ENCODE peak calls at places on chromosome 14, in five cellular contexts. W, G, S, P and M are unnamed samples.

GRCh38 chr14:31219169-31219568 is 11.6 kb upstream of the HECTD1 start:
- DNase-seq in W (no peak), G (no peak), S (no peak), P (no peak), M (no peak)

GRCh38 chr14:56581041-56581727 is 1.6 kb downstream of the TMEM260 start:
- DNase-seq in W (no peak), G (no peak), S (peak), P (no peak), M (no peak)

GRCh38 chr14:105818712-105819005 is 292.3 kb downstream of the TMEM121 start:
- DNase-seq in W (no peak), G (no peak), S (no peak), P (no peak), M (no peak)

GRCh38 chr14:104602933-104603325 is 1.6 kb downstream of the TMEM179 start:
- DNase-seq in W (no peak), G (no peak), S (no peak), P (no peak), M (no peak)

GRCh38 chr14:54758041-54758440 is 144.6 kb downstream of the GCH1 start:
- DNase-seq in W (no peak), G (no peak), S (no peak), P (no peak), M (no peak)

GRCh38 chr14:104792101-104792884 is 3.3 kb downstream of the AKT1 start:
- DNase-seq in W (no peak), G (peak), S (no peak), P (no peak), M (no peak)

GRCh38 chr14:63603749-63604277 is 37.9 kb downstream of the WDR89 start:
- DNase-seq in W (no peak), G (no peak), S (no peak), P (no peak), M (peak)

GRCh38 chr14:32226051-32226450 is 23.0 kb upstream of the RNU6-8 start:
- DNase-seq in W (no peak), G (no peak), S (no peak), P (no peak), M (no peak)

GRCh38 chr14:104551851-104552737 is 27.5 kb upstream of the C14orf180 start:
- DNase-seq in W (no peak), G (no peak), S (no peak), P (no peak), M (no peak)

GRCh38 chr14:43677581-43677980 is 829.5 kb downstream of the FSCB start:
- DNase-seq in W (no peak), G (no peak), S (no peak), P (no peak), M (no peak)

GRCh38 chr14:29548948-29549370 is 378.7 kb downstream of the PRKD1 start:
- DNase-seq in W (peak), G (peak), S (no peak), P (no peak), M (peak)

GRCh38 chr14:68380304-68380840 is 412.5 kb downstream of the ZFP36L1 start:
- DNase-seq in W (no peak), G (no peak), S (peak), P (no peak), M (no peak)

GRCh38 chr14:106129274-106129673 is 602.9 kb downstream of the TMEM121 start:
- DNase-seq in W (no peak), G (no peak), S (peak), P (no peak), M (no peak)

GRCh38 chr14:35403085-35403396 is 1.5 kb downstream of the NFKBIA start:
- DNase-seq in W (no peak), G (no peak), S (peak), P (no peak), M (no peak)

GRCh38 chr14:79855789-79856188 is 355.5 kb downstream of the DIO2 start:
- DNase-seq in W (no peak), G (no peak), S (no peak), P (no peak), M (no peak)

GRCh38 chr14:49857427-49858003 is 4.9 kb upstream of the NEMF start:
- DNase-seq in W (no peak), G (no peak), S (no peak), P (no peak), M (no peak)

GRCh38 chr14:57029620-57030253 is 219.5 kb upstream of the OTX2 start:
- DNase-seq in W (no peak), G (no peak), S (no peak), P (no peak), M (no peak)

GRCh38 chr14:62301911-62302310 is 539.7 kb downstream of the SNAPC1 start:
- DNase-seq in W (peak), G (no peak), S (no peak), P (no peak), M (no peak)

GRCh38 chr14:54312166-54312801 is 84.5 kb upstream of the CDKN3 start:
- DNase-seq in W (peak), G (no peak), S (no peak), P (peak), M (peak)

GRCh38 chr14:22821193-22822016 is 6.2 kb upstream of the SLC7A7 start:
- DNase-seq in W (no peak), G (peak), S (no peak), P (no peak), M (no peak)

GRCh38 chr14:104183796-104184195 is 45.4 kb downstream of the KIF26A start:
- DNase-seq in W (no peak), G (no peak), S (no peak), P (no peak), M (no peak)

GRCh38 chr14:66009104-66009503 is 477.1 kb upstream of the CCDC196 start:
- DNase-seq in W (peak), G (no peak), S (no peak), P (no peak), M (peak)

GRCh38 chr14:68363841-68364711 is 428.8 kb downstream of the ZFP36L1 start:
- DNase-seq in W (no peak), G (peak), S (no peak), P (no peak), M (peak)

GRCh38 chr14:58549358-58549757 is 88.4 kb upstream of the DACT1 start:
- DNase-seq in W (no peak), G (no peak), S (no peak), P (no peak), M (no peak)

GRCh38 chr14:97564334-97564733 is 767.2 kb downstream of the VRK1 start:
- DNase-seq in W (no peak), G (no peak), S (no peak), P (no peak), M (no peak)

GRCh38 chr14:103808403-103809001 is 38.9 kb downstream of the PPP1R13B start:
- DNase-seq in W (no peak), G (peak), S (no peak), P (peak), M (no peak)

GRCh38 chr14:56247495-56248087 is 129.4 kb downstream of the PELI2 start:
- DNase-seq in W (no peak), G (no peak), S (no peak), P (no peak), M (no peak)

GRCh38 chr14:104341532-104342434 is 203.4 kb downstream of the KIF26A start:
- DNase-seq in W (no peak), G (peak), S (no peak), P (no peak), M (no peak)

GRCh38 chr14:28875937-28876910 is 109.6 kb downstream of the FOXG1 start:
- DNase-seq in W (no peak), G (no peak), S (no peak), P (no peak), M (no peak)

GRCh38 chr14:62216121-62216520 is 453.9 kb downstream of the SNAPC1 start:
- DNase-seq in W (no peak), G (no peak), S (no peak), P (no peak), M (no peak)

GRCh38 chr14:104087981-104088850 is 2.7 kb downstream of the ASPG start:
- DNase-seq in W (no peak), G (no peak), S (no peak), P (no peak), M (no peak)

GRCh38 chr14:105076805-105077648 is 11.8 kb upstream of the GPR132 start:
- DNase-seq in W (no peak), G (no peak), S (no peak), P (no peak), M (no peak)

GRCh38 chr14:56794557-56795283 is 15.6 kb downstream of the OTX2 start:
- DNase-seq in W (no peak), G (no peak), S (no peak), P (no peak), M (no peak)

GRCh38 chr14:84036863-84037262 is 1493.1 kb upstream of the FLRT2 start:
- DNase-seq in W (no peak), G (no peak), S (no peak), P (no peak), M (peak)

GRCh38 chr14:62557416-62557815 is 487.8 kb downstream of the KCNH5 start:
- DNase-seq in W (no peak), G (no peak), S (no peak), P (no peak), M (no peak)

GRCh38 chr14:71322660-71323250 is 415.5 kb downstream of the PCNX1 start:
- DNase-seq in W (no peak), G (peak), S (peak), P (no peak), M (no peak)
- TF ChIP-seq CTCF in W (peak), G (no peak), S (peak), P (no peak), M (peak)

DNA sequence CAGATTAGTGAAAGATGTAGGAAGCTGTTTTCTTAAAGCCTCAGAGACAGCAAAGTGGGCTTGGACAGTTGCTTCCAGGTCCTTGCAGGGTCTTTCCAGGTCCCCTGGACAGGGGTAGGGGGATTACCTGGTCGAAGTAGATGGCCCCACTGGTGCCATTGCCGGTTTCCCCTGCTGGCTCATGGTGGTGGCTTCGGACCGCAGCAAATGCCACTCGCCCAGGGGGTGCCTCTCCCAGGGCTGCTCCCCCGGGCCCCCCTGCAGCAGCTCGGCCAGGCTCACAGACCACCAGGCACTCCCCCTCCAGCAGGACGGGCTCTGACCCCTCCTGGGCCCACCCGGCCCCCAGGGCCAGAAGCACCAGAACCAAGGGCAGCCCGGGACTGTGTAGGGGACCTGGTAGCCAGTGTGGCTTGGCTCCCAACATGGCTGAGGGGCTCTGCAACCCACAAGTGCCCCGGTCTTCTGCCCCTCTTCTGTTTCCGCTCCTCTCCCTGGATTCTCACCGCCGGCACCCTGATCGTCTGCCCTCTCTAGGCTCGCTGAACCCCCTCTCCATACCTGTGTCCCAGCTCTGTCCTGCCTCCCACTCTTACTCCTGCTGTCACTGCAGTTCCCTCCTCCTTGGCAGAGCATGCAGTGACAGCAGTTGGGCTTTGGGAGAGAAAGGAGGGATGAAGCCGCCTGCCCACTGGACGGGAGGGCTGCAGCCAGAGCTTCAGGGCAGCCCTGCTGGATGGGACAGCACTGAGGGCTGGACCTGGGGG is 657 bp downstream of the CBLN3 start:
- DNase-seq in W (no peak), G (no peak), S (no peak), P (no peak), M (no peak)
- H3K4me3 ChIP-seq in W (peak), G (no peak), S (peak), P (peak), M (peak)

GRCh38 chr14:99133563-99134332 is 138.2 kb downstream of the BCL11B start:
- DNase-seq in W (no peak), G (no peak), S (no peak), P (peak), M (no peak)

GRCh38 chr14:99136401-99136800 is 135.6 kb downstream of the BCL11B start:
- DNase-seq in W (no peak), G (no peak), S (no peak), P (no peak), M (no peak)

GRCh38 chr14:99136047-99136400 is 136.0 kb downstream of the BCL11B start:
- DNase-seq in W (no peak), G (no peak), S (no peak), P (no peak), M (no peak)

GRCh38 chr14:99132821-99133562 is 139.0 kb downstream of the BCL11B start:
- DNase-seq in W (no peak), G (no peak), S (no peak), P (peak), M (no peak)

GRCh38 chr14:99134333-99135046 is 137.5 kb downstream of the BCL11B start:
- DNase-seq in W (no peak), G (no peak), S (no peak), P (peak), M (no peak)
- TF ChIP-seq CTCF in W (no peak), G (no peak), S (no peak), P (no peak), M (no peak)

GRCh38 chr14:93790966-93791365 is 2.7 kb upstream of the PRIMA1 start:
- DNase-seq in W (no peak), G (no peak), S (no peak), P (no peak), M (no peak)

GRCh38 chr14:93789366-93790130 is 1.3 kb upstream of the PRIMA1 start:
- DNase-seq in W (no peak), G (no peak), S (no peak), P (no peak), M (no peak)

GRCh38 chr14:93787465-93788306 is 599 bp downstream of the PRIMA1 start:
- DNase-seq in W (no peak), G (no peak), S (no peak), P (no peak), M (no peak)

GRCh38 chr14:93788557-93789365 is 476 bp upstream of the PRIMA1 start:
- DNase-seq in W (no peak), G (peak), S (no peak), P (peak), M (no peak)

GRCh38 chr14:93788307-93788556 is at the start of gene PRIMA1:
- DNase-seq in W (no peak), G (no peak), S (no peak), P (no peak), M (no peak)
- H3K4me3 ChIP-seq in W (peak), G (no peak), S (no peak), P (peak), M (peak)

GRCh38 chr14:69901113-69901951 is 22.1 kb downstream of the SMOC1 start:
- DNase-seq in W (no peak), G (no peak), S (no peak), P (peak), M (no peak)
- TF ChIP-seq CTCF in W (no peak), G (no peak), S (no peak), P (no peak), M (no peak)

DNA sequence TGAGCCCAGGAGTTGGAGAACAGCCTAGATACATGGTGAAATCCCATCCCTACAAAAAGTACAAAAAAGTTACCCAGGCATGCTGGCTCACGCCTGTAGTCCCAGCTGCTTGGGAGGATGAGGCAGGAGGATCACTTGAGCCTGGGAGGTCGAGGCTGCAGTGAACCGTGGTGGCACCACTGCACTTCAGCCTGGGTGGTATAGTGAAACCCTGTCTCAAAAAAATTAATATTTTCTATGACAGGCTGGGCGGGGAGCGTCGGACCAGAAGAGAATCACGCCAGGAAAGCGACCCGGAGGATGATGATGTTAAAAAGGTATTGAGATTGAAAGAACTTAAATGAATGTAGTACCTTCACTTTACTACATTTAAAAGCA is 2.1 kb downstream of the PNN start:
- DNase-seq in W (no peak), G (no peak), S (no peak), P (no peak), M (no peak)
- H3K4me3 ChIP-seq in W (no peak), G (no peak), S (no peak), P (no peak), M (no peak)

DNA sequence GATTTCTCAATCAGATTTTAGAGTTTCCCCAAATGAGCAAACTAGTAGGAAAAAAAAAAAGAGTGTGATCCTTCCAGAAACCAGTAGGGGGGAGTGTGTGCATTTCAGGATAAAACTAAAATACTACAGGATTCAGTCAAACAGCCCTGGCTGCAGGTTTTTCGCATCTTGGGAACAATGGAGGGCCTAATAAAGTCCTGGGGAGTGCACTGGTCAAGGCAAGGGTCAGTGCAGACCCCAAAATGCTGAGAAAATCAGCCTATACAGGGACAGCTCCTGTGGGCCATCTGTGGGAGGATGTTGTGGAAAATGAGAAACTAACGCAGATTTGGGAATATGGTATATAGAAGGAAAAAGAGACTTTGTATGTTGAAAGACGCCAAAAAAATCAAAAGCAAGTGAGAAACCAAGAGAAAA is 22.2 kb upstream of the ABCD4 start:
- DNase-seq in W (no peak), G (no peak), S (no peak), P (no peak), M (no peak)
- TF ChIP-seq CTCF in W (peak), G (peak), S (peak), P (peak), M (peak)

GRCh38 chr14:75515631-75515999 is 6.7 kb upstream of the BATF start:
- DNase-seq in W (no peak), G (no peak), S (peak), P (no peak), M (no peak)
- H3K4me3 ChIP-seq in W (no peak), G (no peak), S (peak), P (peak), M (no peak)

GRCh38 chr14:99608591-99608990 is 4.6 kb upstream of the CCDC85C start:
- DNase-seq in W (no peak), G (no peak), S (no peak), P (no peak), M (no peak)

GRCh38 chr14:99606359-99606758 is 2.4 kb upstream of the CCDC85C start:
- DNase-seq in W (no peak), G (no peak), S (no peak), P (no peak), M (no peak)

GRCh38 chr14:99611639-99612038 is 7.6 kb upstream of the CCDC85C start:
- DNase-seq in W (no peak), G (no peak), S (no peak), P (no peak), M (no peak)

GRCh38 chr14:99612065-99612736 is 8.2 kb upstream of the CCDC85C start:
- DNase-seq in W (no peak), G (no peak), S (no peak), P (no peak), M (no peak)

GRCh38 chr14:99609245-99610117 is 5.5 kb upstream of the CCDC85C start:
- DNase-seq in W (no peak), G (no peak), S (no peak), P (no peak), M (no peak)
- TF ChIP-seq CTCF in W (peak), G (no peak), S (peak), P (no peak), M (peak)

GRCh38 chr14:101812071-101812470 is 50.6 kb downstream of the PPP2R5C start:
- DNase-seq in W (no peak), G (no peak), S (no peak), P (no peak), M (no peak)
- H3K4me3 ChIP-seq in W (no peak), G (no peak), S (no peak), P (no peak), M (no peak)